ENCODE peak calls at places on chromosomes 5 and 9, in five cellular contexts. D is anterior cingulate cortex, X is AG04449, V is cardiac fibroblast, N is H9. T is an unnamed sample.

GRCh38 chr5:158695595-158696330 is 404.0 kb downstream of the EBF1 start:
- DNase-seq in D (peak), N (peak), X (peak), V (peak), T (peak)

GRCh38 chr9:70609542-70610286 is 195.3 kb upstream of the KLF9 start:
- DNase-seq in X (peak), N (no peak), D (no peak), V (peak), T (no peak)

GRCh38 chr5:93423333-93423714 is 157.7 kb downstream of the NR2F1-AS1 start:
- DNase-seq in D (no peak), N (no peak), V (no peak), X (no peak), T (no peak)

GRCh38 chr5:5347442-5347841 is 75.0 kb upstream of the ICE1 start:
- DNase-seq in N (no peak), V (no peak), X (no peak), D (no peak), T (no peak)

GRCh38 chr5:150058480-150059126 is 27.8 kb downstream of the CSF1R start:
- DNase-seq in D (no peak), V (peak), N (no peak), X (no peak), T (no peak)

GRCh38 chr5:143403607-143404415 is at the start of gene NR3C1:
- DNase-seq in D (peak), V (peak), N (peak), X (no peak), T (peak)

GRCh38 chr9:18638448-18639249 is 164.7 kb downstream of the ADAMTSL1 start:
- DNase-seq in V (peak), X (no peak), D (no peak), N (no peak), T (no peak)

GRCh38 chr9:20538956-20539355 is 83.3 kb downstream of the MLLT3 start:
- DNase-seq in X (no peak), D (no peak), N (no peak), V (peak), T (no peak)

GRCh38 chr5:78518365-78519197 is 130.0 kb downstream of the LHFPL2 start:
- DNase-seq in X (no peak), N (no peak), D (no peak), V (peak), T (no peak)

GRCh38 chr9:93674580-93675335 is 98.4 kb downstream of the PHF2 start:
- DNase-seq in D (no peak), X (no peak), N (peak), V (no peak), T (no peak)

T was measured in T-cell.